ENCODE peak calls at places on chromosomes 11 and 22, in eight cellular contexts. H, A, G, J, S, K, Y and X are unnamed samples.

GRCh38 chr11:69685348-69685747 is 10.2 kb upstream of the LTO1 start:
- DNase-seq in Y (no peak), H (no peak), G (no peak), J (no peak), S (no peak), A (no peak), K (no peak), X (no peak)

GRCh38 chr11:87212891-87213290 is 175.2 kb downstream of the TMEM135 start:
- DNase-seq in H (no peak), K (no peak), Y (no peak), A (no peak), S (no peak), G (no peak), J (no peak), X (no peak)

GRCh38 chr22:23205330-23205729 is 25.0 kb downstream of the BCR start:
- DNase-seq in K (no peak), H (no peak), S (no peak), A (no peak), Y (no peak), G (no peak), J (no peak), X (no peak)

GRCh38 chr11:77690649-77691048 is 53.1 kb upstream of the CLNS1A start:
- DNase-seq in A (no peak), J (no peak), K (no peak), S (no peak), G (no peak), H (no peak), Y (no peak), X (no peak)

GRCh38 chr22:23218053-23218866 is 38.0 kb downstream of the BCR start:
- DNase-seq in G (no peak), K (no peak), Y (no peak), J (no peak), H (no peak), S (no peak), A (no peak), X (no peak)

GRCh38 chr11:27416568-27417176 is 53.7 kb upstream of the CCDC34 start:
- DNase-seq in A (no peak), S (no peak), K (no peak), Y (no peak), H (no peak), G (no peak), J (no peak), X (no peak)

GRCh38 chr11:1000357-1000982 is 36.0 kb downstream of the MUC6 start:
- DNase-seq in K (no peak), Y (no peak), A (no peak), H (no peak), J (no peak), G (no peak), S (no peak), X (no peak)

GRCh38 chr22:50272103-50272782 is 2.1 kb upstream of the MAPK11 start:
- DNase-seq in K (no peak), Y (no peak), S (no peak), H (no peak), J (no peak), A (no peak), G (no peak), X (no peak)

GRCh38 chr22:25827415-25827814 is 85.4 kb downstream of the MYO18B start:
- DNase-seq in S (no peak), Y (no peak), K (no peak), J (no peak), G (no peak), H (no peak), A (no peak), X (no peak)

GRCh38 chr11:134995746-134996145 is 583.7 kb upstream of the B3GAT1 start:
- DNase-seq in A (no peak), Y (no peak), H (no peak), J (no peak), G (no peak), K (no peak), S (no peak), X (no peak)

DNA sequence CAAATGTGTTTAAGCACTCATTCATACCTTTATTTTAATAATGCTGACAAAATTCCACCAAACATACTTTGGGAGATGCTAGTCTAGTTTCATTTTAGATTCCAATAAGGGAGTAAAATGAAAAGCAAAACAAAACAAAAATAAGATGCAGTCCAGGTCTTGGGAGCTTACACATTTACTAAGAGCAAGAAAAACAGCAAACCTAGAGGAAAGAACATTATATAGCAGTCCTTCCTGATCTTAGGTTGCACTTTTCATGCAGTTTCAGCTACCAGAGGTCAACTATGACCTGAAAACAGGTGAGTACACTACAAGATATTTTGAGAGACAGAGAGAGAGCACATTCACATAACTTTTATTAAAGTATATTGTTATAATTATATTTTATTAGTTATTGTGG is 1100.9 kb downstream of the DLG2 start:
- DNase-seq in H (no peak), J (no peak), S (no peak), Y (no peak), A (no peak), G (no peak), K (no peak), X (no peak)
- TF ChIP-seq CTCF in H (peak), J (peak), S (no peak), Y (no peak), A (no peak), G (no peak), K (no peak), X (no peak)

DNA sequence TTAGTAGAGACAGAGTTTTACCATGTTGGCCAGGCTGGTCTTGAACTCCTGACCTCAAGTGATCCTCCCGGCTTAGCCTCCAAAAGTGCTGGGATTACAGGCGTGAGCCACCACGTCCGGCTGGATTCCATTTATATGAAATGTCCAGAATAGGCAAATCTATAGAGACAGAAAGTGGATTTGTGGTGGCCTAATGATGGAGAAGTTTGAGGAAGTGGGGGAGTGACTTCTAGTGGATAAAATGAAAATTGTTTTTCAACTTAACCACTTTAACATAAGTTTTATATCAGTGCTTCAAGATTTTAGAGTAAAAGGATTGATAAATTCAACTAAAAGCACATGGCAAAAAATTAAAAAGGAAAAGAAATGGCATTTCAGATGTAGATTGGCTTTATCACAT is 66.2 kb downstream of the HIPK3 start:
- DNase-seq in Y (no peak), H (no peak), A (no peak), K (no peak), S (no peak), G (no peak), J (no peak), X (no peak)
- TF ChIP-seq CTCF in Y (no peak), H (no peak), A (no peak), K (no peak), S (no peak), G (no peak), J (no peak), X (no peak)

GRCh38 chr11:59755701-59756495 is 722 bp downstream of the STX3 start:
- DNase-seq in Y (no peak), S (peak), G (peak), J (peak), A (peak), K (peak), H (peak), X (peak)
- TF ChIP-seq CTCF in Y (no peak), S (no peak), G (no peak), J (peak), A (no peak), K (no peak), H (no peak), X (no peak)

DNA sequence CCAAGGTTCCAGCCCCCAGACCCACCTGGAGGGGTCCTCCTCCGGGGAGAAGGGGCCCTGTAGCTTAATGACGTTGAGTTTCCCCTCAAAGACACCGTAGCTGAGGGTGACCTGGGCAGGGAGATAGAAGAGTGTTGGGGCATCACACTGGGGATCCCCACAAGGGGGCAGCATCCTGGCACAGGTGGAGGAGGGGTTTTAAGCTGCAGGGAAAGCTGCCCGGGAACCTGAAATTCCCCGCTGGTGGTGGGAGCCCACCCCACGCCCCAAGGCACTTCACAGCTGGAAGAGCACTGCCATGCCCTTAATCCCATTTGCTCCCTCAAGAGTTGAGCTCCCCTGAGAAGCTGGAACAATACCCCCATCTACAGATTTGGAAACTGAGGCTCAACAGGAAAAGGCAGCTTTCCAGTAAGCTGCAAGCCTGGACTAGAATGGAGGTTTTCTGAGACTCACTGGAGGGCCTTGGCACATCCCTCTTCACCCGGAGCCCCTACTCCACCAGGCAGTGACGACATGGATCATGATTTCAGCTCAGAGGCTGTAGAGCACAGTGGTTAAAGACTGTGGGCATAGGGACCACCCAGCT is 13.7 kb downstream of the MFNG start:
- DNase-seq in S (peak), K (no peak), J (no peak), Y (peak), A (no peak), H (no peak), G (no peak), X (no peak)
- TF ChIP-seq CTCF in S (peak), K (peak), J (peak), Y (peak), A (peak), H (peak), G (peak), X (no peak)

DNA sequence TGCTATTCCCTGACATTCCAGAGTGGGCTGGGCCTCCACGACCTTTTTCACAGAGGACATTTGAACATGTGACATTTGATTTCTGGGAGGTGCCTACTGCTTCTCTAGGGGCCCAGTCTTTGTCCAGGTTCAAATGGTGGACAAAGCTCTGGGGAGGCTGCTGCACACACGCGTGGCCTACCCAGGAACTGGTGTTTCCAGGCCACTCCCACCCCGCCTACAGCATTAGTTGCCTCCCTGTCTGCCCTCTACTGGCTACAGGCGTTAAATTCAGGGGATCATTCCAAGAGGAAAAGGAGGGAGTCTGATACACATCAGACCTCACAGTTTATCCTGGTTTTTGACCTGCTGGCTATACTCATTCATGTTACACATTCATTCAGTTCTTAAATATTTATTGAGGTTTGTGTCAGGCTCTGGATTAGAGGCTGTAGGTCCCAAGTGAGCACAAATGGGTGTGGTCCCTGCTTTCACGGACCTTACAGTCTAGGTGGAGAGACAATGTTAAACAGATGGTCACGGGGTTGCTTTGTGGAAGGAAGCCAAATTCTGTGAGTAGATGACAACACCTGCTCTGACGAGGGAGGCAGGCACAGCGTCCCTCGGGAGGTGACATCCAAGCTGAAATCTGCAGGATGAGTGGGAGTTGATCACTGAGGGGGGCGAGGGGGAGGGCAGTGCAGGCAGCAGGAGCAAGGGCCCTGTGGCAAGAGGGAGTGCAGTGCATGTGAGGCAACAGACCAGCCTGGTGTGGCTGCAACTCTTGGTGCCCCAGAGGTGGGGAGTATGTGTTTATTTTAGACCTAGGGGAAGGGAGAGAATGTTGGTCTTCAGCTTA is 11.8 kb downstream of the TUB start:
- DNase-seq in G (peak), S (peak), A (peak), Y (no peak), H (no peak), J (no peak), K (peak), X (no peak)
- TF ChIP-seq CTCF in G (peak), S (peak), A (peak), Y (no peak), H (peak), J (peak), K (peak), X (no peak)